ENCODE peak calls at places on chromosomes 7 and 10, in six cellular contexts. O is AML-193; A is H7; H is CD4-positive, alpha-beta T cell; Z is endodermal cell; F is hypothalamus. Y is an unnamed sample.
A peak's percentile ranks its signal among the peaks of the same experiment; 100 is the strongest.

GRCh38 chr10:70974351-70974901 is 86.1 kb upstream of the PCBD1 start:
- DNase-seq in O (no peak), A (no peak), H (no peak), Z (peak; percentile 75), F (no peak), Y (peak; percentile 43)

GRCh38 chr10:79045566-79046175 is 23.1 kb upstream of the ZMIZ1 start:
- DNase-seq in O (no peak), A (peak; percentile 59), H (no peak), Z (peak; percentile 42), F (no peak), Y (no peak)

GRCh38 chr7:127711872-127712271 is 59.9 kb downstream of the SND1 start:
- DNase-seq in O (no peak), A (no peak), H (no peak), Z (no peak), F (no peak), Y (no peak)

GRCh38 chr10:92387289-92387940 is 96.4 kb downstream of the MARCHF5 start:
- DNase-seq in O (no peak), A (peak; percentile 91), H (no peak), Z (peak; percentile 97), F (no peak), Y (peak; percentile 46)

GRCh38 chr10:4240641-4241197 is 455.7 kb upstream of the KLF6 start:
- DNase-seq in O (no peak), A (no peak), H (no peak), Z (no peak), F (no peak), Y (peak; percentile 61)

GRCh38 chr10:18221123-18221522 is 80.9 kb downstream of the CACNB2 start:
- DNase-seq in O (no peak), A (no peak), H (no peak), Z (no peak), F (no peak), Y (no peak)

GRCh38 chr7:151051108-151051507 is 2.8 kb downstream of the ASIC3 start:
- DNase-seq in O (no peak), A (peak; percentile 95), H (peak; percentile 41), Z (peak; percentile 96), F (no peak), Y (no peak)

GRCh38 chr7:128937647-128938523 is at the start of gene IRF5:
- DNase-seq in O (peak; percentile 64), A (peak; percentile 87), H (no peak), Z (peak; percentile 81), F (no peak), Y (peak; percentile 55)

GRCh38 chr7:148058092-148058491 is 532.5 kb upstream of the C7orf33 start:
- DNase-seq in O (no peak), A (peak; percentile 2), H (no peak), Z (peak; percentile 48), F (no peak), Y (no peak)

GRCh38 chr7:69748530-69748929 is 150.3 kb downstream of the AUTS2 start:
- DNase-seq in O (no peak), A (no peak), H (no peak), Z (no peak), F (no peak), Y (no peak)

GRCh38 chr10:95391570-95392249 is 100.9 kb upstream of the PDLIM1 start:
- DNase-seq in O (no peak), A (peak; percentile 74), H (no peak), Z (peak; percentile 86), F (no peak), Y (peak; percentile 41)

GRCh38 chr10:92656266-92656961 is 33.3 kb upstream of the HHEX start:
- DNase-seq in O (no peak), A (no peak), H (no peak), Z (no peak), F (no peak), Y (no peak)

GRCh38 chr7:30795161-30795943 is 24.1 kb downstream of the MINDY4 start:
- DNase-seq in O (no peak), A (no peak), H (no peak), Z (peak; percentile 49), F (no peak), Y (no peak)

GRCh38 chr7:129741011-129741410 is 129.5 kb downstream of the NRF1 start:
- DNase-seq in O (no peak), A (no peak), H (no peak), Z (no peak), F (no peak), Y (no peak)

GRCh38 chr10:120503695-120504094 is 46.7 kb downstream of the PLPP4 start:
- DNase-seq in O (no peak), A (no peak), H (no peak), Z (no peak), F (no peak), Y (no peak)

GRCh38 chr10:20271490-20271889 is 455.3 kb downstream of the PLXDC2 start:
- DNase-seq in O (no peak), A (no peak), H (no peak), Z (no peak), F (no peak), Y (no peak)

GRCh38 chr7:153397459-153397858 is 637.9 kb downstream of the ACTR3B start:
- DNase-seq in O (no peak), A (no peak), H (no peak), Z (no peak), F (no peak), Y (no peak)

GRCh38 chr10:1346201-1346600 is 290.0 kb downstream of the WDR37 start:
- DNase-seq in O (no peak), A (no peak), H (no peak), Z (no peak), F (no peak), Y (no peak)

GRCh38 chr7:68038621-68039314 is 1042.1 kb downstream of the TYW1 start:
- DNase-seq in O (no peak), A (no peak), H (no peak), Z (no peak), F (no peak), Y (peak; percentile 76)

GRCh38 chr10:104630731-104631130 is 10.4 kb upstream of the SORCS3 start:
- DNase-seq in O (no peak), A (no peak), H (no peak), Z (no peak), F (no peak), Y (no peak)

GRCh38 chr10:123838596-123839310 is 52.9 kb downstream of the CPXM2 start:
- DNase-seq in O (no peak), A (no peak), H (no peak), Z (no peak), F (no peak), Y (no peak)

GRCh38 chr10:60846173-60846572 is 67.9 kb downstream of the CDK1 start:
- DNase-seq in O (no peak), A (no peak), H (no peak), Z (no peak), F (no peak), Y (peak; percentile 23)

GRCh38 chr7:5595545-5596045 is 172.0 kb upstream of the TNRC18 start:
- DNase-seq in O (peak; percentile 53), A (peak; percentile 80), H (no peak), Z (peak; percentile 75), F (no peak), Y (peak; percentile 79)

GRCh38 chr7:99860281-99861127 is 16.3 kb downstream of the OR2AE1 start:
- DNase-seq in O (no peak), A (no peak), H (no peak), Z (no peak), F (no peak), Y (peak; percentile 96)

GRCh38 chr7:150432915-150433892 is 17.2 kb upstream of the GIMAP8 start:
- DNase-seq in O (no peak), A (no peak), H (no peak), Z (peak; percentile 17), F (no peak), Y (no peak)

GRCh38 chr7:4700577-4701235 is 18.6 kb downstream of the FOXK1 start:
- DNase-seq in O (no peak), A (peak; percentile 59), H (no peak), Z (peak; percentile 90), F (no peak), Y (peak; percentile 25)

GRCh38 chr7:45993621-45994020 is 72.5 kb upstream of the IGFBP3 start:
- DNase-seq in O (no peak), A (no peak), H (no peak), Z (no peak), F (no peak), Y (no peak)

GRCh38 chr10:96465599-96465998 is 48.1 kb downstream of the TLL2 start:
- DNase-seq in O (no peak), A (no peak), H (no peak), Z (peak; percentile 17), F (no peak), Y (no peak)